ENCODE peak calls at places on chromosomes 7 and 10, in seven cellular contexts. One of them, this sample, is unnamed.

GRCh38 chr10:99854860-99855259 is 72.4 kb downstream of the ABCC2 start:
- DNase-seq in heart right ventricle: peak
- DNase-seq in heart left ventricle: no peak
- DNase-seq in fibroblast of lung: peak
- DNase-seq in A549: peak
- DNase-seq in GM12864: no peak
- DNase-seq in NB4: peak
- DNase-seq in this sample: no peak

GRCh38 chr10:131775444-131775832 is 125.4 kb upstream of the PPP2R2D start:
- DNase-seq in NB4: no peak
- DNase-seq in heart left ventricle: no peak
- DNase-seq in A549: no peak
- DNase-seq in fibroblast of lung: no peak
- DNase-seq in heart right ventricle: no peak
- DNase-seq in GM12864: no peak
- DNase-seq in this sample: no peak

GRCh38 chr7:82230826-82231581 is 212.6 kb downstream of the CACNA2D1 start:
- DNase-seq in A549: no peak
- DNase-seq in fibroblast of lung: no peak
- DNase-seq in heart left ventricle: no peak
- DNase-seq in NB4: no peak
- DNase-seq in heart right ventricle: no peak
- DNase-seq in GM12864: no peak
- DNase-seq in this sample: no peak

GRCh38 chr10:75398630-75399460 is 2.7 kb downstream of the ZNF503 start:
- DNase-seq in NB4: no peak
- DNase-seq in heart right ventricle: no peak
- DNase-seq in heart left ventricle: peak
- DNase-seq in fibroblast of lung: peak
- DNase-seq in GM12864: no peak
- DNase-seq in A549: no peak
- DNase-seq in this sample: no peak

GRCh38 chr7:43531700-43532099 is 51.2 kb upstream of the STK17A start:
- DNase-seq in heart left ventricle: no peak
- DNase-seq in heart right ventricle: peak
- DNase-seq in A549: no peak
- DNase-seq in NB4: no peak
- DNase-seq in GM12864: no peak
- DNase-seq in fibroblast of lung: no peak
- DNase-seq in this sample: no peak

GRCh38 chr10:122348512-122348911 is 26.0 kb upstream of the PLEKHA1 start:
- DNase-seq in GM12864: no peak
- DNase-seq in NB4: no peak
- DNase-seq in fibroblast of lung: no peak
- DNase-seq in heart left ventricle: no peak
- DNase-seq in A549: no peak
- DNase-seq in heart right ventricle: no peak
- DNase-seq in this sample: peak

GRCh38 chr7:117127585-117128168 is 174.4 kb downstream of the ST7 start:
- DNase-seq in heart right ventricle: peak
- DNase-seq in NB4: peak
- DNase-seq in GM12864: no peak
- DNase-seq in heart left ventricle: peak
- DNase-seq in fibroblast of lung: peak
- DNase-seq in A549: no peak
- DNase-seq in this sample: no peak

GRCh38 chr10:6513509-6513908 is 66.6 kb downstream of the PRKCQ start:
- DNase-seq in fibroblast of lung: no peak
- DNase-seq in NB4: no peak
- DNase-seq in heart left ventricle: no peak
- DNase-seq in heart right ventricle: no peak
- DNase-seq in A549: no peak
- DNase-seq in GM12864: no peak
- DNase-seq in this sample: no peak

GRCh38 chr7:74371381-74372059 is 82.2 kb upstream of the GTF2IRD1 start:
- DNase-seq in heart right ventricle: no peak
- DNase-seq in A549: no peak
- DNase-seq in NB4: no peak
- DNase-seq in fibroblast of lung: peak
- DNase-seq in heart left ventricle: no peak
- DNase-seq in GM12864: no peak
- DNase-seq in this sample: no peak

GRCh38 chr10:34252111-34252510 is 563.0 kb downstream of the PARD3 start:
- DNase-seq in heart right ventricle: peak
- DNase-seq in fibroblast of lung: no peak
- DNase-seq in A549: peak
- DNase-seq in GM12864: no peak
- DNase-seq in heart left ventricle: no peak
- DNase-seq in NB4: no peak
- DNase-seq in this sample: no peak

GRCh38 chr10:97154162-97154561 is 31.6 kb downstream of the SLIT1 start:
- DNase-seq in fibroblast of lung: no peak
- DNase-seq in heart right ventricle: no peak
- DNase-seq in A549: no peak
- DNase-seq in NB4: no peak
- DNase-seq in GM12864: no peak
- DNase-seq in heart left ventricle: no peak
- DNase-seq in this sample: no peak

GRCh38 chr10:59332581-59332980 is 29.8 kb downstream of the FAM13C start:
- DNase-seq in fibroblast of lung: no peak
- DNase-seq in A549: no peak
- DNase-seq in NB4: no peak
- DNase-seq in heart right ventricle: no peak
- DNase-seq in GM12864: no peak
- DNase-seq in heart left ventricle: no peak
- DNase-seq in this sample: no peak

GRCh38 chr7:134593530-134594392 is 44.9 kb downstream of the AKR1B15 start:
- DNase-seq in NB4: peak
- DNase-seq in fibroblast of lung: peak
- DNase-seq in heart right ventricle: peak
- DNase-seq in heart left ventricle: peak
- DNase-seq in A549: peak
- DNase-seq in GM12864: no peak
- DNase-seq in this sample: no peak

GRCh38 chr10:35643151-35643975 is 1.3 kb upstream of the FZD8 start:
- DNase-seq in heart left ventricle: peak
- DNase-seq in NB4: peak
- DNase-seq in heart right ventricle: peak
- DNase-seq in GM12864: no peak
- DNase-seq in fibroblast of lung: peak
- DNase-seq in A549: peak
- DNase-seq in this sample: peak

GRCh38 chr7:42065942-42066341 is 171.1 kb downstream of the GLI3 start:
- DNase-seq in A549: no peak
- DNase-seq in fibroblast of lung: peak
- DNase-seq in NB4: no peak
- DNase-seq in heart left ventricle: no peak
- DNase-seq in GM12864: no peak
- DNase-seq in heart right ventricle: no peak
- DNase-seq in this sample: no peak

GRCh38 chr7:117019786-117020604 is 66.7 kb downstream of the ST7 start:
- DNase-seq in fibroblast of lung: peak
- DNase-seq in NB4: no peak
- DNase-seq in GM12864: no peak
- DNase-seq in A549: peak
- DNase-seq in heart left ventricle: peak
- DNase-seq in heart right ventricle: peak
- DNase-seq in this sample: no peak

GRCh38 chr10:8758029-8758428 is 703.5 kb downstream of the GATA3 start:
- DNase-seq in fibroblast of lung: no peak
- DNase-seq in heart right ventricle: no peak
- DNase-seq in A549: no peak
- DNase-seq in NB4: no peak
- DNase-seq in heart left ventricle: no peak
- DNase-seq in GM12864: no peak
- DNase-seq in this sample: no peak

GRCh38 chr7:24879281-24879680 is 100.7 kb downstream of the OSBPL3 start:
- DNase-seq in A549: no peak
- DNase-seq in GM12864: no peak
- DNase-seq in heart right ventricle: no peak
- DNase-seq in NB4: no peak
- DNase-seq in fibroblast of lung: no peak
- DNase-seq in heart left ventricle: no peak
- DNase-seq in this sample: no peak

GRCh38 chr7:46764100-46764941 is 817.6 kb downstream of the TNS3 start:
- DNase-seq in A549: peak
- DNase-seq in GM12864: no peak
- DNase-seq in heart right ventricle: peak
- DNase-seq in fibroblast of lung: peak
- DNase-seq in NB4: no peak
- DNase-seq in heart left ventricle: peak
- DNase-seq in this sample: no peak

GRCh38 chr7:37848297-37848696 is at the start of gene NME8:
- DNase-seq in GM12864: no peak
- DNase-seq in fibroblast of lung: no peak
- DNase-seq in A549: no peak
- DNase-seq in NB4: no peak
- DNase-seq in heart right ventricle: no peak
- DNase-seq in heart left ventricle: no peak
- DNase-seq in this sample: no peak

GRCh38 chr7:37853468-37853867 is 5.1 kb downstream of the NME8 start:
- DNase-seq in fibroblast of lung: no peak
- DNase-seq in NB4: peak
- DNase-seq in heart right ventricle: no peak
- DNase-seq in heart left ventricle: no peak
- DNase-seq in A549: peak
- DNase-seq in GM12864: no peak
- DNase-seq in this sample: peak
- TF ChIP-seq CTCF in fibroblast of lung: peak
- TF ChIP-seq CTCF in NB4: peak
- TF ChIP-seq CTCF in heart right ventricle: peak
- TF ChIP-seq CTCF in heart left ventricle: peak
- TF ChIP-seq CTCF in A549: peak
- TF ChIP-seq CTCF in GM12864: peak
- TF ChIP-seq CTCF in this sample: peak

DNA sequence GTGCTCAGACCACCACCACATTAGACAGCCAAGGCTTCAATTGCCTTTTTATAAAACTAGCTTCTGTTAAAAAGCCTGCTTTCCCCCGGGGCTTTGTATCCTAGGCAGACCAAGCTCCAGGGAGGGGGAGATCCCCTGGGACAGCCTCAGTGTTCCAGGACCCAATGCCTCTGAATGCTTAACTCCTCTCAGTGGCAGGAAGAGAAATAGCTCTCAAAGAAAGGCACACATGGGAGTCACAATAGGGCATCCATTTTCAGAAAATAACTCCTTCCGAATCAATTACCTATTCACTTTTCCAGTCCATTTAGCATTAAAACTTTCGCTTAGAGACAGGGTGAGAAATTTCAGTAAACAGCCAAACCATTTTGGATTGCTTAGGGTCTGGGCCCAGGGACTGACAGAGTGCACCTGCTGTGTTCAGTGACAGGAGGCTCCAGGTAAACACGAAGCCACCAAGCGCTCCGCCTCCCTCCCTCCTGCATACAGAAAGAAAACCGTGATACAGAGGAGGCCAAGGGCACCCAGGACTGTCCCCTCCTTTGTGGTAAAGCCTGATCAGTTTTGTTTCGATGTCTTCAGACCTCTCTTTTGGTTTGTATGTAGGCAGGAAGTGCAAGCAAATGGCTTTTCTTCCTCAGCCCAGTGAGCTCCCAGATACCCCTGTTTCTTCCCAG is 599.7 kb downstream of the KCNMA1 start:
- DNase-seq in GM12864: no peak
- DNase-seq in A549: no peak
- DNase-seq in heart right ventricle: no peak
- DNase-seq in heart left ventricle: no peak
- DNase-seq in NB4: peak
- DNase-seq in fibroblast of lung: no peak
- DNase-seq in this sample: no peak
- TF ChIP-seq CTCF in GM12864: no peak
- TF ChIP-seq CTCF in A549: no peak
- TF ChIP-seq CTCF in heart right ventricle: no peak
- TF ChIP-seq CTCF in heart left ventricle: no peak
- TF ChIP-seq CTCF in NB4: no peak
- TF ChIP-seq CTCF in fibroblast of lung: no peak
- TF ChIP-seq CTCF in this sample: no peak

GRCh38 chr10:26446258-26446657 is 8.1 kb downstream of the APBB1IP start:
- DNase-seq in fibroblast of lung: no peak
- DNase-seq in heart left ventricle: no peak
- DNase-seq in GM12864: no peak
- DNase-seq in NB4: no peak
- DNase-seq in A549: no peak
- DNase-seq in heart right ventricle: no peak
- DNase-seq in this sample: no peak

GRCh38 chr10:26451903-26452302 is 13.8 kb downstream of the APBB1IP start:
- DNase-seq in fibroblast of lung: no peak
- DNase-seq in NB4: no peak
- DNase-seq in GM12864: no peak
- DNase-seq in heart right ventricle: no peak
- DNase-seq in A549: no peak
- DNase-seq in heart left ventricle: no peak
- DNase-seq in this sample: no peak

GRCh38 chr10:26448292-26448691 is 10.2 kb downstream of the APBB1IP start:
- DNase-seq in A549: no peak
- DNase-seq in fibroblast of lung: no peak
- DNase-seq in GM12864: no peak
- DNase-seq in heart right ventricle: no peak
- DNase-seq in heart left ventricle: no peak
- DNase-seq in NB4: no peak
- DNase-seq in this sample: no peak

GRCh38 chr10:26449726-26450125 is 11.6 kb downstream of the APBB1IP start:
- DNase-seq in NB4: no peak
- DNase-seq in fibroblast of lung: no peak
- DNase-seq in heart left ventricle: no peak
- DNase-seq in GM12864: no peak
- DNase-seq in heart right ventricle: no peak
- DNase-seq in A549: no peak
- DNase-seq in this sample: no peak

DNA sequence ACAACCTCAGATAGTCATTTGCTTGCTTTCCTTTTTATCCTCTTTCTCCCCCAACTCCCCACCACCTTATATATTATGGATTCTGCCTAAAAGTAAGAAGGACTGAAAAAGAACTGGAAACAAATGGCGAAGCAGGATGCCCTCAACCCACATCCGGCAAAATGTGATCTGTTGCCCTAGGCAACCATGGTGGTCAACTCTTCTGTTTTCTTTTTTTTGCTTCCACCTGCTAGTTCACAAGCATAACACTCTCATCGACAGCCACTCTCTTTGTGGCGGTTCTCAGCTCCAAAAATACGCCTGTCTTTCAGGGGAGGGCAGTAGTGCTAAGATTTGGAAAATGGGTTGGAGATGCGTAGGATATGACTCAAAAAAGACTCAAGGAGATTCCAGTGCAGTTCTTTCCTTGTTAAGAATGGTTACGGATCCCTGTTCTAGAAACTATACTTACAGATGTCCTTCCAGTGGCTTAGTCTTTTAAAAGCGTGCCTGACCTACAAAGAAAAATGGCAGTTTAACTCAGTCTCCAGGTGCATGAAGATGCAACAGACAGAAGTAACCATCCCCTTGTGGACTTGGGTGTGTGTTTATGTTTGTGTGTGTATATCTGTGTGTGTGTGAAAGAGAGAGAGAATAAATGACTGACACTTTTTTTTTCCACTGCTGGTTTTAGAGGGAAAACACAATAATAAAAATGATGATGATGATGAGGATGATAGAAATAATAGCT is 10.7 kb downstream of the APBB1IP start:
- DNase-seq in fibroblast of lung: no peak
- DNase-seq in GM12864: peak
- DNase-seq in A549: no peak
- DNase-seq in NB4: no peak
- DNase-seq in heart left ventricle: no peak
- DNase-seq in heart right ventricle: no peak
- DNase-seq in this sample: peak
- TF ChIP-seq CTCF in fibroblast of lung: no peak
- TF ChIP-seq CTCF in GM12864: no peak
- TF ChIP-seq CTCF in A549: no peak
- TF ChIP-seq CTCF in NB4: no peak
- TF ChIP-seq CTCF in heart left ventricle: no peak
- TF ChIP-seq CTCF in heart right ventricle: no peak
- TF ChIP-seq CTCF in this sample: no peak

GRCh38 chr7:86904949-86905834 is 154.3 kb downstream of the ELAPOR2 start:
- DNase-seq in heart right ventricle: no peak
- DNase-seq in heart left ventricle: no peak
- DNase-seq in fibroblast of lung: peak
- DNase-seq in A549: peak
- DNase-seq in NB4: peak
- DNase-seq in GM12864: no peak
- DNase-seq in this sample: peak
- TF ChIP-seq CTCF in heart right ventricle: peak
- TF ChIP-seq CTCF in heart left ventricle: peak
- TF ChIP-seq CTCF in fibroblast of lung: peak
- TF ChIP-seq CTCF in A549: peak
- TF ChIP-seq CTCF in NB4: peak
- TF ChIP-seq CTCF in GM12864: peak
- TF ChIP-seq CTCF in this sample: peak